ENCODE peak calls at places on chromosomes 4 and X, in seven cellular contexts. One of them, this sample, is unnamed.

GRCh38 chr4:2352171-2352570 is 66.3 kb downstream of the ZFYVE28 start:
- DNase-seq in ovary: no peak
- DNase-seq in fibroblast of mammary gland: no peak
- DNase-seq in GM20000: no peak
- DNase-seq in pancreas: no peak
- DNase-seq in CD8-positive, alpha-beta T cell: no peak
- DNase-seq in progenitor cell of endocrine pancreas: no peak
- DNase-seq in this sample: peak; percentile 26

GRCh38 chrX:1673337-1673736 is 58.5 kb downstream of the ASMT start:
- DNase-seq in ovary: no peak
- DNase-seq in GM20000: peak; percentile 25
- DNase-seq in pancreas: no peak
- DNase-seq in fibroblast of mammary gland: peak; percentile 17
- DNase-seq in CD8-positive, alpha-beta T cell: peak; percentile 36
- DNase-seq in progenitor cell of endocrine pancreas: no peak
- DNase-seq in this sample: peak; percentile 49

GRCh38 chr4:41613362-41613761 is 75.4 kb downstream of the LIMCH1 start:
- DNase-seq in CD8-positive, alpha-beta T cell: no peak
- DNase-seq in progenitor cell of endocrine pancreas: no peak
- DNase-seq in ovary: no peak
- DNase-seq in fibroblast of mammary gland: no peak
- DNase-seq in pancreas: no peak
- DNase-seq in GM20000: no peak
- DNase-seq in this sample: no peak

GRCh38 chrX:13511557-13512330 is 57.7 kb upstream of the EGFL6 start:
- DNase-seq in GM20000: no peak
- DNase-seq in ovary: no peak
- DNase-seq in CD8-positive, alpha-beta T cell: no peak
- DNase-seq in progenitor cell of endocrine pancreas: no peak
- DNase-seq in fibroblast of mammary gland: peak; percentile 29
- DNase-seq in pancreas: no peak
- DNase-seq in this sample: no peak

GRCh38 chrX:40153335-40154221 is 55.8 kb upstream of the BCOR start:
- DNase-seq in fibroblast of mammary gland: no peak
- DNase-seq in ovary: peak; percentile 71
- DNase-seq in CD8-positive, alpha-beta T cell: peak; percentile 60
- DNase-seq in pancreas: peak; percentile 71
- DNase-seq in progenitor cell of endocrine pancreas: no peak
- DNase-seq in GM20000: peak; percentile 83
- DNase-seq in this sample: peak; percentile 79

GRCh38 chr4:163534056-163534455 is 39.6 kb downstream of the TMA16 start:
- DNase-seq in fibroblast of mammary gland: no peak
- DNase-seq in CD8-positive, alpha-beta T cell: no peak
- DNase-seq in ovary: no peak
- DNase-seq in pancreas: no peak
- DNase-seq in progenitor cell of endocrine pancreas: no peak
- DNase-seq in GM20000: no peak
- DNase-seq in this sample: no peak

GRCh38 chr4:7398104-7398423 is 36.7 kb downstream of the PSAPL1 start:
- DNase-seq in progenitor cell of endocrine pancreas: no peak
- DNase-seq in fibroblast of mammary gland: peak; percentile 18
- DNase-seq in GM20000: no peak
- DNase-seq in pancreas: peak; percentile 61
- DNase-seq in ovary: no peak
- DNase-seq in CD8-positive, alpha-beta T cell: no peak
- DNase-seq in this sample: no peak

GRCh38 chrX:64192040-64192439 is 13.5 kb downstream of the AMER1 start:
- DNase-seq in CD8-positive, alpha-beta T cell: no peak
- DNase-seq in ovary: no peak
- DNase-seq in fibroblast of mammary gland: no peak
- DNase-seq in GM20000: no peak
- DNase-seq in pancreas: no peak
- DNase-seq in progenitor cell of endocrine pancreas: no peak
- DNase-seq in this sample: no peak

GRCh38 chrX:11756354-11757318 is 1.4 kb upstream of the MSL3 start:
- DNase-seq in progenitor cell of endocrine pancreas: no peak
- DNase-seq in fibroblast of mammary gland: peak; percentile 52
- DNase-seq in pancreas: no peak
- DNase-seq in CD8-positive, alpha-beta T cell: no peak
- DNase-seq in ovary: no peak
- DNase-seq in GM20000: peak; percentile 19
- DNase-seq in this sample: no peak

GRCh38 chr4:69532886-69533506 is 37.3 kb upstream of the UGT2B4 start:
- DNase-seq in fibroblast of mammary gland: no peak
- DNase-seq in ovary: no peak
- DNase-seq in GM20000: no peak
- DNase-seq in pancreas: no peak
- DNase-seq in CD8-positive, alpha-beta T cell: no peak
- DNase-seq in progenitor cell of endocrine pancreas: no peak
- DNase-seq in this sample: no peak

GRCh38 chr4:76926841-76927240 is 22.7 kb upstream of the SEPTIN11 start:
- DNase-seq in progenitor cell of endocrine pancreas: no peak
- DNase-seq in fibroblast of mammary gland: no peak
- DNase-seq in GM20000: no peak
- DNase-seq in pancreas: no peak
- DNase-seq in ovary: no peak
- DNase-seq in CD8-positive, alpha-beta T cell: no peak
- DNase-seq in this sample: no peak

GRCh38 chr4:188988131-188988530 is 848.9 kb downstream of the TRIML1 start:
- DNase-seq in progenitor cell of endocrine pancreas: no peak
- DNase-seq in GM20000: no peak
- DNase-seq in CD8-positive, alpha-beta T cell: no peak
- DNase-seq in pancreas: no peak
- DNase-seq in ovary: no peak
- DNase-seq in fibroblast of mammary gland: no peak
- DNase-seq in this sample: no peak

GRCh38 chrX:11886745-11887144 is 128.7 kb downstream of the MSL3 start:
- DNase-seq in CD8-positive, alpha-beta T cell: no peak
- DNase-seq in pancreas: no peak
- DNase-seq in GM20000: no peak
- DNase-seq in progenitor cell of endocrine pancreas: no peak
- DNase-seq in fibroblast of mammary gland: peak; percentile 80
- DNase-seq in ovary: no peak
- DNase-seq in this sample: no peak

GRCh38 chr4:1239141-1239948 is 9.6 kb downstream of the CTBP1 start:
- DNase-seq in pancreas: peak; percentile 31
- DNase-seq in ovary: peak; percentile 15
- DNase-seq in GM20000: no peak
- DNase-seq in CD8-positive, alpha-beta T cell: no peak
- DNase-seq in fibroblast of mammary gland: no peak
- DNase-seq in progenitor cell of endocrine pancreas: no peak
- DNase-seq in this sample: no peak

GRCh38 chrX:2696698-2697215 is 5.7 kb downstream of the CD99 start:
- DNase-seq in CD8-positive, alpha-beta T cell: peak; percentile 43
- DNase-seq in fibroblast of mammary gland: peak; percentile 95
- DNase-seq in pancreas: no peak
- DNase-seq in progenitor cell of endocrine pancreas: no peak
- DNase-seq in ovary: no peak
- DNase-seq in GM20000: peak; percentile 70
- DNase-seq in this sample: peak; percentile 74

GRCh38 chrX:14630724-14631123 is 101.4 kb downstream of the GLRA2 start:
- DNase-seq in fibroblast of mammary gland: no peak
- DNase-seq in ovary: no peak
- DNase-seq in progenitor cell of endocrine pancreas: no peak
- DNase-seq in pancreas: no peak
- DNase-seq in CD8-positive, alpha-beta T cell: no peak
- DNase-seq in GM20000: no peak
- DNase-seq in this sample: no peak

GRCh38 chr4:7423801-7424552 is 10.8 kb downstream of the PSAPL1 start:
- DNase-seq in ovary: no peak
- DNase-seq in GM20000: no peak
- DNase-seq in fibroblast of mammary gland: no peak
- DNase-seq in pancreas: no peak
- DNase-seq in progenitor cell of endocrine pancreas: no peak
- DNase-seq in CD8-positive, alpha-beta T cell: no peak
- DNase-seq in this sample: no peak

GRCh38 chr4:42237451-42237850 is 85.0 kb upstream of the BEND4 start:
- DNase-seq in pancreas: no peak
- DNase-seq in fibroblast of mammary gland: no peak
- DNase-seq in progenitor cell of endocrine pancreas: no peak
- DNase-seq in CD8-positive, alpha-beta T cell: no peak
- DNase-seq in GM20000: no peak
- DNase-seq in ovary: no peak
- DNase-seq in this sample: no peak

GRCh38 chr4:1619151-1619672 is 64.9 kb downstream of the FAM53A start:
- DNase-seq in pancreas: no peak
- DNase-seq in ovary: no peak
- DNase-seq in progenitor cell of endocrine pancreas: no peak
- DNase-seq in GM20000: no peak
- DNase-seq in CD8-positive, alpha-beta T cell: no peak
- DNase-seq in fibroblast of mammary gland: no peak
- DNase-seq in this sample: no peak

GRCh38 chrX:1118572-1119199 is 93.8 kb downstream of the CRLF2 start:
- DNase-seq in ovary: no peak
- DNase-seq in GM20000: no peak
- DNase-seq in progenitor cell of endocrine pancreas: no peak
- DNase-seq in pancreas: no peak
- DNase-seq in fibroblast of mammary gland: no peak
- DNase-seq in CD8-positive, alpha-beta T cell: no peak
- DNase-seq in this sample: no peak

GRCh38 chr4:149426461-149426860 is 389.2 kb downstream of the IQCM start:
- DNase-seq in pancreas: no peak
- DNase-seq in progenitor cell of endocrine pancreas: no peak
- DNase-seq in fibroblast of mammary gland: peak; percentile 85
- DNase-seq in ovary: no peak
- DNase-seq in GM20000: no peak
- DNase-seq in CD8-positive, alpha-beta T cell: no peak
- DNase-seq in this sample: no peak

GRCh38 chr4:156790866-156791265 is 180.7 kb downstream of the PDGFC start:
- DNase-seq in GM20000: no peak
- DNase-seq in progenitor cell of endocrine pancreas: no peak
- DNase-seq in ovary: no peak
- DNase-seq in pancreas: no peak
- DNase-seq in CD8-positive, alpha-beta T cell: no peak
- DNase-seq in fibroblast of mammary gland: peak; percentile 78
- DNase-seq in this sample: no peak

GRCh38 chr4:53658029-53658428 is 66.7 kb upstream of the LNX1 start:
- DNase-seq in progenitor cell of endocrine pancreas: no peak
- DNase-seq in pancreas: no peak
- DNase-seq in CD8-positive, alpha-beta T cell: no peak
- DNase-seq in ovary: no peak
- DNase-seq in fibroblast of mammary gland: no peak
- DNase-seq in GM20000: no peak
- DNase-seq in this sample: no peak

GRCh38 chr4:73673286-73673685 is 53.0 kb upstream of the RASSF6 start:
- DNase-seq in pancreas: peak; percentile 45
- DNase-seq in ovary: no peak
- DNase-seq in fibroblast of mammary gland: no peak
- DNase-seq in progenitor cell of endocrine pancreas: no peak
- DNase-seq in GM20000: no peak
- DNase-seq in CD8-positive, alpha-beta T cell: no peak
- DNase-seq in this sample: no peak

GRCh38 chr4:7513731-7514130 is 79.0 kb upstream of the PSAPL1 start:
- DNase-seq in progenitor cell of endocrine pancreas: no peak
- DNase-seq in GM20000: no peak
- DNase-seq in pancreas: no peak
- DNase-seq in CD8-positive, alpha-beta T cell: no peak
- DNase-seq in ovary: no peak
- DNase-seq in fibroblast of mammary gland: peak; percentile 33
- DNase-seq in this sample: no peak

GRCh38 chrX:18792828-18793227 is 85.4 kb downstream of the PPEF1 start:
- DNase-seq in pancreas: no peak
- DNase-seq in ovary: no peak
- DNase-seq in GM20000: no peak
- DNase-seq in CD8-positive, alpha-beta T cell: no peak
- DNase-seq in fibroblast of mammary gland: no peak
- DNase-seq in progenitor cell of endocrine pancreas: no peak
- DNase-seq in this sample: no peak

GRCh38 chrX:18789916-18790315 is 82.5 kb downstream of the PPEF1 start:
- DNase-seq in CD8-positive, alpha-beta T cell: no peak
- DNase-seq in ovary: no peak
- DNase-seq in pancreas: no peak
- DNase-seq in fibroblast of mammary gland: peak; percentile 2
- DNase-seq in GM20000: no peak
- DNase-seq in progenitor cell of endocrine pancreas: no peak
- DNase-seq in this sample: no peak

GRCh38 chrX:18793601-18794089 is 86.2 kb downstream of the PPEF1 start:
- DNase-seq in GM20000: no peak
- DNase-seq in ovary: no peak
- DNase-seq in fibroblast of mammary gland: no peak
- DNase-seq in CD8-positive, alpha-beta T cell: no peak
- DNase-seq in pancreas: no peak
- DNase-seq in progenitor cell of endocrine pancreas: no peak
- DNase-seq in this sample: no peak
- TF ChIP-seq CTCF in GM20000: no peak
- TF ChIP-seq CTCF in ovary: no peak
- TF ChIP-seq CTCF in fibroblast of mammary gland: no peak
- TF ChIP-seq CTCF in CD8-positive, alpha-beta T cell: no peak
- TF ChIP-seq CTCF in pancreas: no peak
- TF ChIP-seq CTCF in progenitor cell of endocrine pancreas: no peak
- TF ChIP-seq CTCF in this sample: no peak

DNA sequence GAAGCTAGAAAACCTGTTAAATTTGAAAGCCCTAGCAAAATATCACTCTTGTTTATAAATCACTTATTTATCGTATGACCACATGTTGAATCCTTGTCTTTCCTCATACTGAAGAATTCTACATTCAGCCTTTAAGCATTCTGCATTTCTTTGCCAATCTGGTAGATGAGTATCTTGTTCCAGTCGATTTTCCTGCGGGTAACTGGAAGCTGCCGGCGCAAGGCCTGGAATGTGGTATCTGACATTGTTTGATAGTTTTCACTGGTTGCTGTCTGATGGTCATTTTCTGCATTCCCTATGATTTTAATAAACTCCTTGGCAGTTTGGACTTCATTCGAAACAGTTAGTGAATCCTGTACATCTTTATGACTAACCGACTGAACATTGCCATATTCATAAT is 13.7 kb upstream of the PHKA1 start:
- DNase-seq in pancreas: no peak
- DNase-seq in ovary: no peak
- DNase-seq in progenitor cell of endocrine pancreas: no peak
- DNase-seq in fibroblast of mammary gland: no peak
- DNase-seq in CD8-positive, alpha-beta T cell: no peak
- DNase-seq in GM20000: no peak
- DNase-seq in this sample: no peak
- TF ChIP-seq CTCF in pancreas: no peak
- TF ChIP-seq CTCF in ovary: no peak
- TF ChIP-seq CTCF in progenitor cell of endocrine pancreas: no peak
- TF ChIP-seq CTCF in fibroblast of mammary gland: no peak
- TF ChIP-seq CTCF in CD8-positive, alpha-beta T cell: no peak
- TF ChIP-seq CTCF in GM20000: no peak
- TF ChIP-seq CTCF in this sample: no peak

GRCh38 chrX:46917634-46918033 is 5.4 kb downstream of the JADE3 start:
- DNase-seq in GM20000: no peak
- DNase-seq in ovary: no peak
- DNase-seq in CD8-positive, alpha-beta T cell: no peak
- DNase-seq in pancreas: no peak
- DNase-seq in progenitor cell of endocrine pancreas: no peak
- DNase-seq in fibroblast of mammary gland: no peak
- DNase-seq in this sample: no peak
- TF ChIP-seq CTCF in GM20000: no peak
- TF ChIP-seq CTCF in ovary: no peak
- TF ChIP-seq CTCF in CD8-positive, alpha-beta T cell: no peak
- TF ChIP-seq CTCF in pancreas: no peak
- TF ChIP-seq CTCF in progenitor cell of endocrine pancreas: no peak
- TF ChIP-seq CTCF in fibroblast of mammary gland: no peak
- TF ChIP-seq CTCF in this sample: no peak

DNA sequence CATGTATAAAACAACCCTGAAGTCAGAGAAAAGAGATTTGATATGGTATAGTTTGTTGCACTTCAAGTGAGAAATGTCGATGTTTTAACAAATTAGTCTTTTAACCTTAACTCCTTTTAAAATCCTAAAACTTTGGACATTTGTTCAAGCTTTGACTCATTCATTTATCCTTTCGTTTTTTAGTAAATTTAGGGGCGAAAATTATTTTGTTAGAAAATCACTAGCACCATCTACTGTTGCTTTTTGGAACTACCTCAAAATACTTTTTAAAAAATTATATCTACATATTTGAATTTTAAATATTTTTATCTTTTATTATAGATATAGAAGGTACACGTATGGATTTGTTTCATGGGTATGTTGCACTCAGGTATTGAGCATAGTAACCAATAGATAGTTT is 165.1 kb upstream of the POF1B start:
- DNase-seq in CD8-positive, alpha-beta T cell: no peak
- DNase-seq in pancreas: no peak
- DNase-seq in progenitor cell of endocrine pancreas: no peak
- DNase-seq in ovary: no peak
- DNase-seq in fibroblast of mammary gland: peak; percentile 1
- DNase-seq in GM20000: peak; percentile 0
- DNase-seq in this sample: no peak
- TF ChIP-seq CTCF in CD8-positive, alpha-beta T cell: peak; percentile 20
- TF ChIP-seq CTCF in pancreas: peak; percentile 20
- TF ChIP-seq CTCF in progenitor cell of endocrine pancreas: peak; percentile 68
- TF ChIP-seq CTCF in ovary: no peak
- TF ChIP-seq CTCF in fibroblast of mammary gland: peak; percentile 38
- TF ChIP-seq CTCF in GM20000: no peak
- TF ChIP-seq CTCF in this sample: peak; percentile 10